ENCODE peak calls at places on chromosome 18, in six cellular contexts. H is testis, M is WERI-Rb-1, P is GM23248, L is epithelial cell of esophagus, B is ovary. O is an unnamed sample.

GRCh38 chr18:10543277-10543676 is 17.4 kb downstream of the NAPG start:
- DNase-seq in H (no peak), M (no peak), P (no peak), L (no peak), B (no peak), O (no peak)

GRCh38 chr18:58567453-58568196 is 61.3 kb downstream of the ALPK2 start:
- DNase-seq in H (no peak), M (no peak), P (peak), L (peak), B (no peak), O (no peak)

GRCh38 chr18:27073404-27073830 is 111.7 kb downstream of the CHST9 start:
- DNase-seq in H (no peak), M (no peak), P (no peak), L (no peak), B (no peak), O (no peak)

GRCh38 chr18:70333757-70334156 is 44.9 kb downstream of the SOCS6 start:
- DNase-seq in H (peak), M (no peak), P (peak), L (peak), B (no peak), O (no peak)

GRCh38 chr18:71682591-71682990 is 861.6 kb downstream of the CBLN2 start:
- DNase-seq in H (no peak), M (no peak), P (no peak), L (no peak), B (no peak), O (no peak)

GRCh38 chr18:61173579-61173978 is 159.7 kb upstream of the CDH20 start:
- DNase-seq in H (no peak), M (no peak), P (no peak), L (peak), B (no peak), O (no peak)

GRCh38 chr18:33201509-33201926 is 239.0 kb downstream of the CCDC178 start:
- DNase-seq in H (peak), M (peak), P (peak), L (peak), B (no peak), O (peak)

GRCh38 chr18:58004317-58004716 is 39.7 kb upstream of the NEDD4L start:
- DNase-seq in H (no peak), M (no peak), P (peak), L (peak), B (no peak), O (no peak)

GRCh38 chr18:39841133-39842041 is 2113.6 kb upstream of the PIK3C3 start:
- DNase-seq in H (peak), M (peak), P (peak), L (peak), B (peak), O (peak)

GRCh38 chr18:22349317-22349898 is 68.3 kb downstream of the CTAGE1 start:
- DNase-seq in H (peak), M (no peak), P (peak), L (no peak), B (peak), O (no peak)

GRCh38 chr18:49613141-49613641 is 51.3 kb downstream of the LIPG start:
- DNase-seq in H (no peak), M (no peak), P (no peak), L (no peak), B (no peak), O (no peak)

GRCh38 chr18:54269924-54270844 is 867 bp downstream of the POLI start:
- DNase-seq in H (peak), M (peak), P (peak), L (peak), B (peak), O (peak)

GRCh38 chr18:29160123-29160522 is 983.2 kb upstream of the CDH2 start:
- DNase-seq in H (no peak), M (no peak), P (no peak), L (no peak), B (no peak), O (no peak)

GRCh38 chr18:35618703-35619102 is 37.2 kb downstream of the GALNT1 start:
- DNase-seq in H (no peak), M (no peak), P (no peak), L (no peak), B (no peak), O (no peak)

GRCh38 chr18:41695441-41695840 is 259.6 kb upstream of the PIK3C3 start:
- DNase-seq in H (no peak), M (no peak), P (no peak), L (no peak), B (no peak), O (no peak)

GRCh38 chr18:13710460-13710859 is 15.9 kb downstream of the FAM210A start:
- DNase-seq in H (no peak), M (no peak), P (peak), L (peak), B (no peak), O (no peak)

GRCh38 chr18:35972197-35973000 is at the start of gene RMP24:
- DNase-seq in H (peak), M (peak), P (peak), L (peak), B (peak), O (peak)

GRCh38 chr18:58527116-58528010 is 101.5 kb downstream of the ALPK2 start:
- DNase-seq in H (no peak), M (no peak), P (peak), L (no peak), B (no peak), O (no peak)

GRCh38 chr18:13447621-13448020 is 229.1 kb downstream of the LDLRAD4 start:
- DNase-seq in H (no peak), M (peak), P (peak), L (no peak), B (no peak), O (no peak)

GRCh38 chr18:26487437-26487836 is 60.9 kb downstream of the KCTD1 start:
- DNase-seq in H (no peak), M (no peak), P (peak), L (peak), B (no peak), O (no peak)

GRCh38 chr18:74204543-74205152 is 56.3 kb downstream of the TIMM21 start:
- DNase-seq in H (no peak), M (no peak), P (peak), L (no peak), B (peak), O (no peak)

GRCh38 chr18:27223570-27224340 is 38.6 kb upstream of the CHST9 start:
- DNase-seq in H (no peak), M (no peak), P (no peak), L (peak), B (no peak), O (no peak)

GRCh38 chr18:56327171-56327885 is 311.1 kb downstream of the TXNL1 start:
- DNase-seq in H (no peak), M (no peak), P (peak), L (no peak), B (no peak), O (no peak)

GRCh38 chr18:49677762-49678398 is 116.0 kb downstream of the LIPG start:
- DNase-seq in H (no peak), M (peak), P (no peak), L (no peak), B (no peak), O (peak)

GRCh38 chr18:57787068-57787682 is 15.9 kb downstream of the ATP8B1 start:
- DNase-seq in H (no peak), M (no peak), P (no peak), L (no peak), B (no peak), O (no peak)

GRCh38 chr18:52242711-52243110 is 97.3 kb upstream of the DCC start:
- DNase-seq in H (no peak), M (no peak), P (peak), L (peak), B (no peak), O (no peak)

GRCh38 chr18:12637901-12638633 is 19.8 kb downstream of the SPIRE1 start:
- DNase-seq in H (no peak), M (no peak), P (peak), L (peak), B (no peak), O (no peak)

GRCh38 chr18:61957801-61958516 is 65.2 kb upstream of the RNF152 start:
- DNase-seq in H (no peak), M (no peak), P (no peak), L (peak), B (no peak), O (no peak)

DNA sequence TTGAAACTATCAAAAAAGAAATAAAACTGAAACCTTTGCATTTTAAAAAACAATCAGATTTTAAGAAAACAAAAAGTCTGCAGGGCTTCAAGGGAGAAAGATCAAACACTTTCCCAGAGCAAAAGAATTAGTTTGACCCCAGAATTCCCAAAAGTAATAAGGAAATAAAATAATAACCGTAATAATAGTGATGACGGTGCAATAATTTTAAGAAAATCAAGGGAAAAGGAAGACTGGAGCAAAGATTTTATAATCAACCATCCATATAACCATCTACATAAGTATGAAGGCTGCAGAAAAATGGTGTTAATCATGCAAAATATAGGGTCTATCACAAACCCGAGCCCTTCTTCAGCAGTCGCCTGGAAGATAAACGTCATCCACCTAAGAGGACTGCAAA is 634.8 kb downstream of the GALR1 start:
- DNase-seq in H (no peak), M (no peak), P (no peak), L (no peak), B (no peak), O (no peak)
- H3K4me3 ChIP-seq in H (no peak), M (no peak), P (no peak), L (no peak), B (no peak), O (no peak)

DNA sequence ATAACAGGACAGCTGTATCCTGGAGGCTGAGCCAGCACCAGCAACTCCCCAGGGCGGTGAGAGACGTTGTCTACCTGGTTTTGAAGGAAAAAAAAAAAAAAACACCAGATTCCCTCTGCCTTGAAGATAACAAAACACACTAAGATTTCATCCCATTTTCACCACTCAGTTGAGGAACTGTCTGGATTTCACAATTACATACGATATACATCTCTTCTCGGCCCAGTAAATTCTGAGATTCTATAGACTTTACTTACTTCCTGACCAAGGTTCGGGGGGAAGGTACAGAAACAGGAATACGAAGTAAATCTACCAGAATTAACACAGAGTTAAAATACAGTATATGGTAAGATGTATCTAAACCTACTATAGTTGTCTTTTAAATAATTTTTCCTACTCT is 8.4 kb downstream of the ZNF516 start:
- DNase-seq in H (no peak), M (no peak), P (no peak), L (no peak), B (no peak), O (no peak)
- H3K4me3 ChIP-seq in H (no peak), M (no peak), P (no peak), L (no peak), B (no peak), O (no peak)

DNA sequence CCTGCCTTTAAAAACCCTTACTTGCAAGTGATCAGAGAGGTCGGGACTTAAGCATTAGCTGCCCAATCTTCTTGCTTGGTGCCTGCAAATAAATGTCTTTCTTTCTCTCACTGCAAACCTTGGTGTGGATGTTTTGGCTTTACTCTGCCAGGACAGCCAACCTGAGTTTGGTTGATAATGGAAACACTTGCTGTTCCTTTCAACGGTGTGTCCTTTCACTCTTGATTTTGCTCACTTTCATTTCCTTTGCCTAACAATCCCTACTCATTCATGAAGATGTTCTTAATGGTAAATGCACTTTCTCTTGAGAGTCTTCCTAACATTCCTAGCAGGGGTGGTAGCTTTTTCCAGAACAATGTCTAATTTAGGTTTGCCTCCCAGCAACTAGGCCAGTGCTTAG is 366.2 kb downstream of the HRH4 start:
- DNase-seq in H (no peak), M (no peak), P (no peak), L (no peak), B (no peak), O (no peak)
- H3K4me3 ChIP-seq in H (no peak), M (no peak), P (no peak), L (no peak), B (no peak), O (no peak)

DNA sequence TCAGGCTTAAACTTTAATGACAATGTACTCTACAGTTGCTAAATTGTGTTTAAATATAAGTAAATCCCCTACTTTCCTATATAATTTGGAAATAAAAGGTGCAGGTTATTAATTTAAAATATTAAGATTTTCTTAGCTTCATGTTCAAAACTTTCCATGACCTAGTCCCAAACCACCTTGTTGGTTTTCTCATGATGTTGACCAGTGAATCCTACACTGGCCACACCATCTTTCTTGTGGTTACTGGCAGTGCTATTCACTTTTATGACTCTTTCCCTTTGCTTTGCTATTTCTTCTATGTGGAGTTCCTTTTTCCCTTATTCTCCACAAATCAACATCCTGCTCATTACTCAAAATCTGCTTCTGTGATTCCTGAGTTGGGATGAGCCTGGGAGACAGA is 138.6 kb upstream of the NDUFV2 start:
- DNase-seq in H (no peak), M (no peak), P (no peak), L (no peak), B (no peak), O (no peak)
- H3K4me3 ChIP-seq in H (no peak), M (no peak), P (no peak), L (no peak), B (no peak), O (no peak)